ENCODE peak calls at places on chromosomes 13 and 19, in six cellular contexts. One of them, this sample, is unnamed.

GRCh38 chr19:18987456-18987855 is 45.9 kb downstream of the SUGP2 start:
- DNase-seq in MM.1S: no peak
- DNase-seq in K562: no peak
- DNase-seq in neural progenitor cell: no peak
- DNase-seq in SK-N-SH: no peak
- DNase-seq in HCT116: no peak
- DNase-seq in this sample: no peak

GRCh38 chr13:36571444-36571843 is 102.4 kb upstream of the SERTM1 start:
- DNase-seq in MM.1S: no peak
- DNase-seq in K562: no peak
- DNase-seq in neural progenitor cell: no peak
- DNase-seq in SK-N-SH: no peak
- DNase-seq in HCT116: no peak
- DNase-seq in this sample: no peak

GRCh38 chr13:45690636-45691035 is 11.5 kb upstream of the CBY2 start:
- DNase-seq in MM.1S: no peak
- DNase-seq in K562: no peak
- DNase-seq in neural progenitor cell: no peak
- DNase-seq in SK-N-SH: no peak
- DNase-seq in HCT116: no peak
- DNase-seq in this sample: no peak

GRCh38 chr19:2049741-2050348 is 1.2 kb downstream of the MKNK2 start:
- DNase-seq in MM.1S: peak; percentile 71
- DNase-seq in K562: peak; percentile 59
- DNase-seq in neural progenitor cell: peak; percentile 60
- DNase-seq in SK-N-SH: peak; percentile 71
- DNase-seq in HCT116: no peak
- DNase-seq in this sample: peak; percentile 56

GRCh38 chr13:25018729-25019115 is 77.2 kb upstream of the PABPC3 start:
- DNase-seq in MM.1S: no peak
- DNase-seq in K562: no peak
- DNase-seq in neural progenitor cell: peak; percentile 36
- DNase-seq in SK-N-SH: no peak
- DNase-seq in HCT116: no peak
- DNase-seq in this sample: no peak

GRCh38 chr13:99656843-99657506 is 155.7 kb downstream of the TM9SF2 start:
- DNase-seq in MM.1S: peak; percentile 27
- DNase-seq in K562: no peak
- DNase-seq in neural progenitor cell: peak; percentile 27
- DNase-seq in SK-N-SH: no peak
- DNase-seq in HCT116: no peak
- DNase-seq in this sample: no peak

GRCh38 chr19:41993612-41994483 is at the start of gene ATP1A3:
- DNase-seq in MM.1S: peak; percentile 66
- DNase-seq in K562: peak; percentile 97
- DNase-seq in neural progenitor cell: peak; percentile 93
- DNase-seq in SK-N-SH: peak; percentile 95
- DNase-seq in HCT116: peak; percentile 31
- DNase-seq in this sample: peak; percentile 39

GRCh38 chr19:29287061-29287460 is 74.1 kb upstream of the UQCRFS1 start:
- DNase-seq in MM.1S: no peak
- DNase-seq in K562: no peak
- DNase-seq in neural progenitor cell: no peak
- DNase-seq in SK-N-SH: peak; percentile 47
- DNase-seq in HCT116: no peak
- DNase-seq in this sample: no peak

GRCh38 chr13:58343081-58343480 is 711.5 kb downstream of the PCDH17 start:
- DNase-seq in MM.1S: no peak
- DNase-seq in K562: no peak
- DNase-seq in neural progenitor cell: no peak
- DNase-seq in SK-N-SH: no peak
- DNase-seq in HCT116: no peak
- DNase-seq in this sample: peak; percentile 72

GRCh38 chr13:67023088-67023893 is 206.8 kb downstream of the PCDH9 start:
- DNase-seq in MM.1S: no peak
- DNase-seq in K562: no peak
- DNase-seq in neural progenitor cell: peak; percentile 54
- DNase-seq in SK-N-SH: no peak
- DNase-seq in HCT116: no peak
- DNase-seq in this sample: peak; percentile 31

GRCh38 chr19:571127-571974 is 1.0 kb upstream of the BSG start:
- DNase-seq in MM.1S: peak; percentile 68
- DNase-seq in K562: peak; percentile 48
- DNase-seq in neural progenitor cell: peak; percentile 71
- DNase-seq in SK-N-SH: no peak
- DNase-seq in HCT116: no peak
- DNase-seq in this sample: peak; percentile 60

GRCh38 chr13:39415403-39415802 is 187.6 kb downstream of the LHFPL6 start:
- DNase-seq in MM.1S: no peak
- DNase-seq in K562: no peak
- DNase-seq in neural progenitor cell: peak; percentile 54
- DNase-seq in SK-N-SH: peak; percentile 30
- DNase-seq in HCT116: peak; percentile 15
- DNase-seq in this sample: peak; percentile 78

GRCh38 chr13:99191900-99192399 is 8.7 kb upstream of the UBAC2 start:
- DNase-seq in MM.1S: no peak
- DNase-seq in K562: no peak
- DNase-seq in neural progenitor cell: peak; percentile 16
- DNase-seq in SK-N-SH: no peak
- DNase-seq in HCT116: no peak
- DNase-seq in this sample: no peak

GRCh38 chr19:20278342-20278741 is 111.3 kb downstream of the ZNF486 start:
- DNase-seq in MM.1S: no peak
- DNase-seq in K562: no peak
- DNase-seq in neural progenitor cell: peak; percentile 60
- DNase-seq in SK-N-SH: no peak
- DNase-seq in HCT116: no peak
- DNase-seq in this sample: no peak

GRCh38 chr19:47699360-47699917 is 13.8 kb upstream of the EHD2 start:
- DNase-seq in MM.1S: no peak
- DNase-seq in K562: peak; percentile 86
- DNase-seq in neural progenitor cell: peak; percentile 77
- DNase-seq in SK-N-SH: peak; percentile 95
- DNase-seq in HCT116: no peak
- DNase-seq in this sample: peak; percentile 21

GRCh38 chr19:49301165-49301865 is 23.7 kb downstream of the SLC6A16 start:
- DNase-seq in MM.1S: peak; percentile 74
- DNase-seq in K562: peak; percentile 89
- DNase-seq in neural progenitor cell: peak; percentile 84
- DNase-seq in SK-N-SH: peak; percentile 72
- DNase-seq in HCT116: peak; percentile 48
- DNase-seq in this sample: peak; percentile 64

GRCh38 chr13:68727165-68727564 is 1380.5 kb upstream of the ATXN8OS start:
- DNase-seq in MM.1S: no peak
- DNase-seq in K562: no peak
- DNase-seq in neural progenitor cell: no peak
- DNase-seq in SK-N-SH: no peak
- DNase-seq in HCT116: no peak
- DNase-seq in this sample: no peak

GRCh38 chr19:7617172-7617571 is 12.2 kb downstream of the XAB2 start:
- DNase-seq in MM.1S: no peak
- DNase-seq in K562: no peak
- DNase-seq in neural progenitor cell: no peak
- DNase-seq in SK-N-SH: no peak
- DNase-seq in HCT116: no peak
- DNase-seq in this sample: no peak

GRCh38 chr19:31448221-31448657 is 99.0 kb upstream of the TSHZ3 start:
- DNase-seq in MM.1S: no peak
- DNase-seq in K562: no peak
- DNase-seq in neural progenitor cell: no peak
- DNase-seq in SK-N-SH: peak; percentile 36
- DNase-seq in HCT116: no peak
- DNase-seq in this sample: no peak

GRCh38 chr19:3710265-3710812 is 2.2 kb downstream of the TJP3 start:
- DNase-seq in MM.1S: no peak
- DNase-seq in K562: peak; percentile 57
- DNase-seq in neural progenitor cell: no peak
- DNase-seq in SK-N-SH: peak; percentile 20
- DNase-seq in HCT116: peak; percentile 83
- DNase-seq in this sample: no peak

GRCh38 chr19:6498294-6499036 is 3.6 kb downstream of the TUBB4A start:
- DNase-seq in MM.1S: no peak
- DNase-seq in K562: no peak
- DNase-seq in neural progenitor cell: no peak
- DNase-seq in SK-N-SH: no peak
- DNase-seq in HCT116: no peak
- DNase-seq in this sample: no peak

GRCh38 chr19:8610928-8611284 is 391 bp upstream of the ADAMTS10 start:
- DNase-seq in MM.1S: no peak
- DNase-seq in K562: no peak
- DNase-seq in neural progenitor cell: no peak
- DNase-seq in SK-N-SH: no peak
- DNase-seq in HCT116: no peak
- DNase-seq in this sample: no peak

GRCh38 chr19:55620951-55621672 is 3.3 kb downstream of the ZNF784 start:
- DNase-seq in MM.1S: no peak
- DNase-seq in K562: peak; percentile 6
- DNase-seq in neural progenitor cell: no peak
- DNase-seq in SK-N-SH: no peak
- DNase-seq in HCT116: no peak
- DNase-seq in this sample: no peak

GRCh38 chr19:18895038-18895827 is 725 bp downstream of the CERS1 start:
- DNase-seq in MM.1S: peak; percentile 15
- DNase-seq in K562: peak; percentile 71
- DNase-seq in neural progenitor cell: peak; percentile 90
- DNase-seq in SK-N-SH: peak; percentile 95
- DNase-seq in HCT116: peak; percentile 38
- DNase-seq in this sample: peak; percentile 42

GRCh38 chr13:95002968-95003813 is 290.8 kb upstream of the SOX21 start:
- DNase-seq in MM.1S: no peak
- DNase-seq in K562: no peak
- DNase-seq in neural progenitor cell: peak; percentile 23
- DNase-seq in SK-N-SH: peak; percentile 57
- DNase-seq in HCT116: no peak
- DNase-seq in this sample: no peak

GRCh38 chr13:40657961-40658360 is 8.5 kb downstream of the FOXO1 start:
- DNase-seq in MM.1S: no peak
- DNase-seq in K562: no peak
- DNase-seq in neural progenitor cell: no peak
- DNase-seq in SK-N-SH: no peak
- DNase-seq in HCT116: no peak
- DNase-seq in this sample: no peak

GRCh38 chr19:6076675-6077463 is 33.4 kb downstream of the RFX2 start:
- DNase-seq in MM.1S: no peak
- DNase-seq in K562: no peak
- DNase-seq in neural progenitor cell: no peak
- DNase-seq in SK-N-SH: no peak
- DNase-seq in HCT116: no peak
- DNase-seq in this sample: no peak

GRCh38 chr13:51234676-51235075 is 12.5 kb downstream of the FAM124A start:
- DNase-seq in MM.1S: no peak
- DNase-seq in K562: no peak
- DNase-seq in neural progenitor cell: no peak
- DNase-seq in SK-N-SH: no peak
- DNase-seq in HCT116: no peak
- DNase-seq in this sample: no peak
- H2AFZ ChIP-seq in MM.1S: no peak overlapping the region
- H2AFZ ChIP-seq in K562: no peak overlapping the region
- H2AFZ ChIP-seq in neural progenitor cell: no peak overlapping the region
- H2AFZ ChIP-seq in SK-N-SH: no peak overlapping the region
- H2AFZ ChIP-seq in HCT116: no peak overlapping the region
- H2AFZ ChIP-seq in this sample: no peak overlapping the region

DNA sequence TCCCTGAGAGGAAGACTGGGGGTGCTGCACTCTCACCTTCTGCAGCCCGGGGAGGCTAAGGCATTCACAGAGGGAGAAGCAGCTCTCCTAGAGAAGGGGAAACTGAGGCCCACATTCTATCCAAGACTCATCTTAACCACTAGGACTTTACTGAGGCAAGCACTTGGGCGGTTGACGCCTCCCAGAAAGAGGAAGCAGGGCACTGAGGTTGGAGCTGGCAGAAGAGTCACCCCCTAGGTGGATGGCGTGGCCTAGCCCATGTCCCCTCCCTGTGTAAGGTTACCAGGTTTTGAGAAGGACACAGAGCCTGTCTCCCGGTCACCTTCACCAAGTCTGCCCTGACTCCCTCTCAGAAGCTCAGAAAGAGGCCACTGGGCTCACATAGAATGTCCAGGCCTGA is 2.7 kb downstream of the S1PR2 start:
- DNase-seq in MM.1S: no peak
- DNase-seq in K562: no peak
- DNase-seq in neural progenitor cell: no peak
- DNase-seq in SK-N-SH: no peak
- DNase-seq in HCT116: no peak
- DNase-seq in this sample: no peak
- H3K9ac ChIP-seq in MM.1S: no peak overlapping the region
- H3K9ac ChIP-seq in K562: no peak overlapping the region
- H3K9ac ChIP-seq in neural progenitor cell: no peak overlapping the region
- H3K9ac ChIP-seq in SK-N-SH: no peak overlapping the region
- H3K9ac ChIP-seq in HCT116: no peak overlapping the region
- H3K9ac ChIP-seq in this sample: no peak overlapping the region

GRCh38 chr19:13887039-13887438 is 10.1 kb downstream of the NANOS3 start:
- DNase-seq in MM.1S: no peak
- DNase-seq in K562: no peak
- DNase-seq in neural progenitor cell: no peak
- DNase-seq in SK-N-SH: no peak
- DNase-seq in HCT116: no peak
- DNase-seq in this sample: no peak

GRCh38 chr19:13883665-13884064 is 6.7 kb downstream of the NANOS3 start:
- DNase-seq in MM.1S: no peak
- DNase-seq in K562: peak; percentile 37
- DNase-seq in neural progenitor cell: no peak
- DNase-seq in SK-N-SH: peak; percentile 36
- DNase-seq in HCT116: no peak
- DNase-seq in this sample: no peak

GRCh38 chr19:13885826-13886365 is 9.0 kb downstream of the NANOS3 start:
- DNase-seq in MM.1S: no peak
- DNase-seq in K562: no peak
- DNase-seq in neural progenitor cell: no peak
- DNase-seq in SK-N-SH: peak; percentile 12
- DNase-seq in HCT116: no peak
- DNase-seq in this sample: no peak

GRCh38 chr19:13882841-13883240 is 5.9 kb downstream of the NANOS3 start:
- DNase-seq in MM.1S: no peak
- DNase-seq in K562: no peak
- DNase-seq in neural progenitor cell: no peak
- DNase-seq in SK-N-SH: peak; percentile 12
- DNase-seq in HCT116: no peak
- DNase-seq in this sample: no peak

GRCh38 chr19:13884726-13885591 is 8.0 kb downstream of the NANOS3 start:
- DNase-seq in MM.1S: peak; percentile 68
- DNase-seq in K562: no peak
- DNase-seq in neural progenitor cell: no peak
- DNase-seq in SK-N-SH: peak; percentile 33
- DNase-seq in HCT116: no peak
- DNase-seq in this sample: no peak
- H2AFZ ChIP-seq in MM.1S: peak overlapping the region; percentile 89
- H2AFZ ChIP-seq in K562: no peak overlapping the region
- H2AFZ ChIP-seq in neural progenitor cell: no peak overlapping the region
- H2AFZ ChIP-seq in SK-N-SH: no peak overlapping the region
- H2AFZ ChIP-seq in HCT116: no peak overlapping the region
- H2AFZ ChIP-seq in this sample: no peak overlapping the region

DNA sequence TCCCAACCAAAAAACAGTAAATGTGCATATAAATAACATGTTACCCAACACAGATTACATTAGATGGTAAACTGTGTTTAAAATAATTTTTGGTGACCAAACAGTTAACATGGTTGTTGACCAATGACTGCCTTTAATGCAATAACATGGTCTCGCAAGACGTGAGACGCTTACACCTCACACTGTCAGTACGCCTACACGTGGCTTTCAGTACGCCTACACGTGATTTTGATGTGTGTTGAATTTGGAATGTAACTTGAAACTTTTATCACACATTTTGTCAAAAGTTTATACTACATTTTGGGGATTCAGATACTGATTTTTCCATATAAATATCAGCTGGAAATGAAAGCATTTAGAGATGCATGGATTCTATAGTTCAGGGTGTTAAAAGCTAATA is 32.0 kb downstream of the SLC7A9 start:
- DNase-seq in MM.1S: no peak
- DNase-seq in K562: no peak
- DNase-seq in neural progenitor cell: no peak
- DNase-seq in SK-N-SH: no peak
- DNase-seq in HCT116: no peak
- DNase-seq in this sample: no peak
- H3K9ac ChIP-seq in MM.1S: no peak overlapping the region
- H3K9ac ChIP-seq in K562: no peak overlapping the region
- H3K9ac ChIP-seq in neural progenitor cell: no peak overlapping the region
- H3K9ac ChIP-seq in SK-N-SH: no peak overlapping the region
- H3K9ac ChIP-seq in HCT116: no peak overlapping the region
- H3K9ac ChIP-seq in this sample: no peak overlapping the region